ENCODE peak calls at places on chromosome 11, in six cellular contexts. Y, W, S, K, C and R are unnamed samples.

GRCh38 chr11:63829823-63830489 is 9.0 kb upstream of the MARK2 start:
- DNase-seq in Y (peak), W (peak), S (no peak), K (peak), C (peak), R (peak)

GRCh38 chr11:61749607-61750217 is 2.7 kb upstream of the MYRF start:
- DNase-seq in Y (no peak), W (peak), S (no peak), K (peak), C (peak), R (no peak)

GRCh38 chr11:65588199-65589054 is 7.2 kb downstream of the KCNK7 start:
- DNase-seq in Y (peak), W (peak), S (peak), K (peak), C (peak), R (peak)

GRCh38 chr11:65639623-65640482 is 2.0 kb downstream of the SIPA1 start:
- DNase-seq in Y (no peak), W (peak), S (peak), K (no peak), C (no peak), R (peak)

GRCh38 chr11:126405906-126406305 is 50.4 kb downstream of the ST3GAL4 start:
- DNase-seq in Y (no peak), W (no peak), S (no peak), K (no peak), C (no peak), R (no peak)

GRCh38 chr11:107741044-107741823 is 29.4 kb upstream of the SLN start:
- DNase-seq in Y (peak), W (peak), S (peak), K (peak), C (peak), R (peak)

GRCh38 chr11:111539426-111540113 is 950 bp upstream of the LAYN start:
- DNase-seq in Y (no peak), W (no peak), S (no peak), K (no peak), C (no peak), R (no peak)

GRCh38 chr11:69831985-69832384 is 12.8 kb upstream of the FGF3 start:
- DNase-seq in Y (no peak), W (no peak), S (no peak), K (no peak), C (no peak), R (no peak)

GRCh38 chr11:79594839-79595238 is 154.0 kb upstream of the TENM4 start:
- DNase-seq in Y (no peak), W (peak), S (no peak), K (no peak), C (no peak), R (no peak)

GRCh38 chr11:64357904-64358535 is 942 bp upstream of the RPS6KA4 start:
- DNase-seq in Y (peak), W (peak), S (no peak), K (peak), C (peak), R (no peak)

GRCh38 chr11:110317516-110317932 is 21.1 kb upstream of the RDX start:
- DNase-seq in Y (no peak), W (no peak), S (no peak), K (peak), C (no peak), R (peak)

GRCh38 chr11:34624069-34624468 is 3.2 kb downstream of the EHF start:
- DNase-seq in Y (no peak), W (no peak), S (peak), K (no peak), C (no peak), R (no peak)

GRCh38 chr11:45931739-45932138 is 9.3 kb downstream of the LARGE2 start:
- DNase-seq in Y (no peak), W (no peak), S (no peak), K (no peak), C (no peak), R (no peak)

GRCh38 chr11:14248577-14248976 is 110.4 kb downstream of the RRAS2 start:
- DNase-seq in Y (no peak), W (no peak), S (no peak), K (no peak), C (no peak), R (no peak)

GRCh38 chr11:111454561-111455192 is 57.5 kb downstream of the BTG4 start:
- DNase-seq in Y (peak), W (peak), S (no peak), K (peak), C (peak), R (peak)

GRCh38 chr11:95494856-95495255 is 263.9 kb upstream of the SESN3 start:
- DNase-seq in Y (no peak), W (no peak), S (no peak), K (no peak), C (no peak), R (no peak)

GRCh38 chr11:114762437-114762836 is 84.1 kb downstream of the NXPE2 start:
- DNase-seq in Y (peak), W (peak), S (no peak), K (peak), C (peak), R (peak)

GRCh38 chr11:103987631-103988594 is 48.5 kb upstream of the DDI1 start:
- DNase-seq in Y (no peak), W (no peak), S (no peak), K (no peak), C (no peak), R (no peak)

DNA sequence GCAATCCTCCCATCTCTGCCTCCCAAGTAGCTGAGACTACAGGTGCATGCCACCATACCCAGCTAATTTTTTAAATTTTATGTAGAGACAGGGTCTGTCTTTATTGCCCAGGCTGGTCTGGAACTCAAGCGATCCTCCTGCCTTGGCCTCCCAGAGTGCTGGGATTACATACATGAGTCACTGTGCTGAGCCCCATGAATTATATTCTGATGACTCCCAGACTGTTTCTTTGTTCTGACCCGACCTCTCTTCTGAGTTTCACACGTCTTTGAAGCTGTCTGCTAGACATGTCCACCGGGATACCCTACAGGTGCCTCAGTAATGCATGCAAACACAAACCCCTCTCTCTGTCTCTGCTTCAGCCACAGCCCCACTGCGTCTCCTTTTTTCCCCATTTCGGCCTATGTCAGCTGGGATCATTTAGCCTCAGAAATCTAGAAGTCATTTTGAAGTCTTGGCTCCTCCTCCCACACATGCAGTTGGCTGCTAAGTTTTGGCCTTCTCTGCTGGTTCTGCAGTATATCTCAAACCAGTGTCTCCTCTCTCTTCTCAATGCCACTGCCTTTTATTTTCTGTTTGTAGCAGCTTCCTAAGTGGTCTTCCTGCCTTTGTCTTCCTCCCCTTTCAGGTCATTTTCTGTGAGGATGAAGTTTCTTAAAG is 4.8 kb downstream of the VPS26B start:
- DNase-seq in Y (no peak), W (no peak), S (no peak), K (no peak), C (no peak), R (no peak)
- TF ChIP-seq MYC in Y (no peak), W (no peak), S (no peak), K (no peak), C (no peak), R (no peak)

GRCh38 chr11:117055449-117055848 is 42.8 kb downstream of the SIK3 start:
- DNase-seq in Y (no peak), W (no peak), S (no peak), K (no peak), C (no peak), R (no peak)

GRCh38 chr11:117057727-117058126 is 40.5 kb downstream of the SIK3 start:
- DNase-seq in Y (no peak), W (no peak), S (no peak), K (no peak), C (no peak), R (no peak)

GRCh38 chr11:117052196-117053149 is 45.8 kb downstream of the SIK3 start:
- DNase-seq in Y (no peak), W (no peak), S (no peak), K (no peak), C (no peak), R (no peak)

GRCh38 chr11:117057317-117057716 is 40.9 kb downstream of the SIK3 start:
- DNase-seq in Y (no peak), W (no peak), S (no peak), K (no peak), C (no peak), R (no peak)

DNA sequence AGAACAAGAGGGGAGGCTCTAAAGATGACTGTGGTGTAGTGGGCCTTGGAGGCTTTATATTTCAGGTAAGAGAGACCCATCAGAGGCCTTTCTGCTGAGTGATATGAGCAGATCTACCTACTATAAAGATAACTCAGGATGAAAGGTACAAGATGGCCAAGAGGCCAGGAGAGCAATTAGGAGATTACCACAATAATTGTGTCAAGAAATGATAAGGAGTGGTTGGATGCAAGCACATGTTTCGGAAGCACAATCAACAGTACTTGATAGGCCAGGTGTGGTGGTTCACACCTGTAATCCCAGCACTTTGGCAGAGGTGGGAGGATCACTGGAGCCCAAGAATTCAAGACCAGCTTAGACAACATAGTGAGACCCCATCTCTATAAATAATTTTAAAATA is 43.8 kb downstream of the SIK3 start:
- DNase-seq in Y (no peak), W (no peak), S (no peak), K (no peak), C (no peak), R (no peak)
- TF ChIP-seq MYC in Y (no peak), W (no peak), S (no peak), K (no peak), C (no peak), R (no peak)

DNA sequence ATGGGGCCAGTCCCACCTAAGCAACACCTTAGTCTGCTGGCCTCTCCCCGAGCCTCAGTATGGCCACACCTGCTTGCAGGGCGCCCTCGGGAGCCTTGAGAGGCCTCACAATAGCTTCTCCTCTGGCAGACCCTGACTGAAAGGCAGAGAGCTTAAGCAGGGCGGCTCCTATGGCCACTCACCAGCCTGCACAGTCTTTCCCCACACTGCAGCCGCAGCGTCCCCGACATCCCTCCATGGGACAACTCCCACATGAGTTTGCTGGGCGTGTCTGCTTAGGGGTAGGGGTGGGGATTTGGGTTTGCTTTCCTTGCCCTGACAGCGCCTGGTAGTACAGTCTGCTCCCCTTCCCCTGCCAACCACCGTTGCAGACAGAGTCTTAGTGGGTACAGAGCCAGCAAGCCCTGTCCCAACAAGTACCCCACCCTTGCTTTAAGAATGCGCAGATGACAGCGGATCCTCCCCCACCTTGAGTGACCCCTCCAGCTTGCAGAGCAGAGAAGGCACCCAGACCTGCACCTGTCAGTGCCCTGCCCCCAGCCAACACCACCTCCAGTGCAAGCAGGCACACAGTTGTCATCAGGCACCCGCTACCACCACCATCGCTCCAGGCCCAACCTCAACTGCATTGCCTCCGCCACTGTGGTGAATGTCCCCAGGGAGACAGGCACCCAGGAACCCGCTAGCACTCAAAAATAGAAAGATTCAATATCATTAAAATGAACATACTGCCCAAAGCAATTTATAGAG is 413.8 kb upstream of the ARHGAP42 start:
- DNase-seq in Y (no peak), W (no peak), S (no peak), K (no peak), C (no peak), R (no peak)
- TF ChIP-seq MYC in Y (no peak), W (no peak), S (no peak), K (no peak), C (no peak), R (no peak)

DNA sequence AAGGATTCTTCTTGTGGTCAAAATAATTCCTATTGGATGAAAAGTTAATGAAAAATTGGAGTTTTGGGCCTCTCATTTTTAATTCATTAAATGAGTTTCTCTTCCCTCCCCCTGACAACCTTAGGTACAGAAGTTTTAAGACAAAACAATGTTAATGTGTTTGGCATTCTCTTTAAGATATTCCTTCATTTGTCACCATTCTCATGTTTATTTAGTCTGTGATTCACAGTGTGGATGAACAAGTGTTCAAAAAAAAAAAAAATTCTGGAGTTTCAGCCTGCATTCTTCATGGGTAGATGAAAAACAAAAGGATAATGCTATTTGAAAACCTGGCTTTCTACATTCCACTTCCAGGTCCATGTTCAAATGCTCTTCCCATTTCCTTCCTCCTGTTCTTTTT is 172.6 kb upstream of the LUZP2 start:
- DNase-seq in Y (no peak), W (no peak), S (no peak), K (no peak), C (no peak), R (peak)
- TF ChIP-seq MYC in Y (no peak), W (no peak), S (no peak), K (no peak), C (no peak), R (no peak)